ENCODE peak calls at places on chromosomes 3 and 15, in nine cellular contexts. One of them, this sample, is unnamed.

GRCh38 chr3:14358426-14359211 is 43.8 kb upstream of the SLC6A6 start:
- DNase-seq in lower leg skin: peak; percentile 96
- DNase-seq in NCI-H1436 treated with DMSO at 0.1 percent for 48 hours: no peak
- DNase-seq in NCI-H510A treated with DMSO at 0.1 percent for 48 hours: no peak
- DNase-seq in stimulated activated CD8-positive, alpha-beta memory T cell treated with anti-CD3 and anti-CD28 coated beads, Interleukin-15, amount 100 ng/mL, for 48 hours: no peak
- DNase-seq in activated CD4-positive, alpha-beta T cell treated with anti-CD3 and anti-CD28 coated beads, Interleukin-2, amount 50 U/mL, for 24 hours: no peak
- DNase-seq in type B pancreatic cell: no peak
- DNase-seq in hepatic stellate cell: no peak
- DNase-seq in mesenchymal stem cell: peak; percentile 81
- DNase-seq in this sample: no peak

GRCh38 chr3:138072816-138073215 is 42.6 kb downstream of the DZIP1L start:
- DNase-seq in lower leg skin: peak; percentile 74
- DNase-seq in NCI-H1436 treated with DMSO at 0.1 percent for 48 hours: no peak
- DNase-seq in NCI-H510A treated with DMSO at 0.1 percent for 48 hours: no peak
- DNase-seq in stimulated activated CD8-positive, alpha-beta memory T cell treated with anti-CD3 and anti-CD28 coated beads, Interleukin-15, amount 100 ng/mL, for 48 hours: no peak
- DNase-seq in activated CD4-positive, alpha-beta T cell treated with anti-CD3 and anti-CD28 coated beads, Interleukin-2, amount 50 U/mL, for 24 hours: no peak
- DNase-seq in type B pancreatic cell: no peak
- DNase-seq in hepatic stellate cell: no peak
- DNase-seq in mesenchymal stem cell: no peak
- DNase-seq in this sample: no peak

GRCh38 chr3:127035672-127036071 is 52.8 kb downstream of the PLXNA1 start:
- DNase-seq in lower leg skin: peak; percentile 96
- DNase-seq in NCI-H1436 treated with DMSO at 0.1 percent for 48 hours: no peak
- DNase-seq in NCI-H510A treated with DMSO at 0.1 percent for 48 hours: no peak
- DNase-seq in stimulated activated CD8-positive, alpha-beta memory T cell treated with anti-CD3 and anti-CD28 coated beads, Interleukin-15, amount 100 ng/mL, for 48 hours: no peak
- DNase-seq in activated CD4-positive, alpha-beta T cell treated with anti-CD3 and anti-CD28 coated beads, Interleukin-2, amount 50 U/mL, for 24 hours: no peak
- DNase-seq in type B pancreatic cell: no peak
- DNase-seq in hepatic stellate cell: peak; percentile 91
- DNase-seq in mesenchymal stem cell: peak; percentile 82
- DNase-seq in this sample: no peak

GRCh38 chr3:46397111-46397510 is 9.8 kb downstream of the CCR5AS start:
- DNase-seq in lower leg skin: no peak
- DNase-seq in NCI-H1436 treated with DMSO at 0.1 percent for 48 hours: no peak
- DNase-seq in NCI-H510A treated with DMSO at 0.1 percent for 48 hours: no peak
- DNase-seq in stimulated activated CD8-positive, alpha-beta memory T cell treated with anti-CD3 and anti-CD28 coated beads, Interleukin-15, amount 100 ng/mL, for 48 hours: no peak
- DNase-seq in activated CD4-positive, alpha-beta T cell treated with anti-CD3 and anti-CD28 coated beads, Interleukin-2, amount 50 U/mL, for 24 hours: no peak
- DNase-seq in type B pancreatic cell: no peak
- DNase-seq in hepatic stellate cell: no peak
- DNase-seq in mesenchymal stem cell: no peak
- DNase-seq in this sample: no peak

GRCh38 chr15:58410353-58410752 is 21.4 kb upstream of the LIPC start:
- DNase-seq in lower leg skin: no peak
- DNase-seq in NCI-H1436 treated with DMSO at 0.1 percent for 48 hours: no peak
- DNase-seq in NCI-H510A treated with DMSO at 0.1 percent for 48 hours: peak; percentile 2
- DNase-seq in stimulated activated CD8-positive, alpha-beta memory T cell treated with anti-CD3 and anti-CD28 coated beads, Interleukin-15, amount 100 ng/mL, for 48 hours: peak; percentile 10
- DNase-seq in activated CD4-positive, alpha-beta T cell treated with anti-CD3 and anti-CD28 coated beads, Interleukin-2, amount 50 U/mL, for 24 hours: no peak
- DNase-seq in type B pancreatic cell: no peak
- DNase-seq in hepatic stellate cell: no peak
- DNase-seq in mesenchymal stem cell: no peak
- DNase-seq in this sample: no peak

GRCh38 chr3:16309558-16309957 is 44.5 kb downstream of the OXNAD1 start:
- DNase-seq in lower leg skin: no peak
- DNase-seq in NCI-H1436 treated with DMSO at 0.1 percent for 48 hours: no peak
- DNase-seq in NCI-H510A treated with DMSO at 0.1 percent for 48 hours: no peak
- DNase-seq in stimulated activated CD8-positive, alpha-beta memory T cell treated with anti-CD3 and anti-CD28 coated beads, Interleukin-15, amount 100 ng/mL, for 48 hours: peak; percentile 32
- DNase-seq in activated CD4-positive, alpha-beta T cell treated with anti-CD3 and anti-CD28 coated beads, Interleukin-2, amount 50 U/mL, for 24 hours: no peak
- DNase-seq in type B pancreatic cell: no peak
- DNase-seq in hepatic stellate cell: no peak
- DNase-seq in mesenchymal stem cell: peak; percentile 67
- DNase-seq in this sample: no peak

GRCh38 chr3:24096695-24097290 is 151.7 kb downstream of the NR1D2 start:
- DNase-seq in lower leg skin: no peak
- DNase-seq in NCI-H1436 treated with DMSO at 0.1 percent for 48 hours: no peak
- DNase-seq in NCI-H510A treated with DMSO at 0.1 percent for 48 hours: no peak
- DNase-seq in stimulated activated CD8-positive, alpha-beta memory T cell treated with anti-CD3 and anti-CD28 coated beads, Interleukin-15, amount 100 ng/mL, for 48 hours: no peak
- DNase-seq in activated CD4-positive, alpha-beta T cell treated with anti-CD3 and anti-CD28 coated beads, Interleukin-2, amount 50 U/mL, for 24 hours: no peak
- DNase-seq in type B pancreatic cell: no peak
- DNase-seq in hepatic stellate cell: no peak
- DNase-seq in mesenchymal stem cell: no peak
- DNase-seq in this sample: no peak

GRCh38 chr3:155444771-155445170 is 151.3 kb upstream of the STRIT1 start:
- DNase-seq in lower leg skin: no peak
- DNase-seq in NCI-H1436 treated with DMSO at 0.1 percent for 48 hours: no peak
- DNase-seq in NCI-H510A treated with DMSO at 0.1 percent for 48 hours: no peak
- DNase-seq in stimulated activated CD8-positive, alpha-beta memory T cell treated with anti-CD3 and anti-CD28 coated beads, Interleukin-15, amount 100 ng/mL, for 48 hours: no peak
- DNase-seq in activated CD4-positive, alpha-beta T cell treated with anti-CD3 and anti-CD28 coated beads, Interleukin-2, amount 50 U/mL, for 24 hours: no peak
- DNase-seq in type B pancreatic cell: no peak
- DNase-seq in hepatic stellate cell: no peak
- DNase-seq in mesenchymal stem cell: no peak
- DNase-seq in this sample: no peak

GRCh38 chr15:22735781-22736180 is 50.7 kb upstream of the NIPA1 start:
- DNase-seq in lower leg skin: no peak
- DNase-seq in NCI-H1436 treated with DMSO at 0.1 percent for 48 hours: no peak
- DNase-seq in NCI-H510A treated with DMSO at 0.1 percent for 48 hours: no peak
- DNase-seq in stimulated activated CD8-positive, alpha-beta memory T cell treated with anti-CD3 and anti-CD28 coated beads, Interleukin-15, amount 100 ng/mL, for 48 hours: no peak
- DNase-seq in activated CD4-positive, alpha-beta T cell treated with anti-CD3 and anti-CD28 coated beads, Interleukin-2, amount 50 U/mL, for 24 hours: no peak
- DNase-seq in type B pancreatic cell: no peak
- DNase-seq in hepatic stellate cell: no peak
- DNase-seq in mesenchymal stem cell: no peak
- DNase-seq in this sample: no peak

GRCh38 chr3:32557640-32558352 is 12.9 kb downstream of the DYNC1LI1 start:
- DNase-seq in lower leg skin: no peak
- DNase-seq in NCI-H1436 treated with DMSO at 0.1 percent for 48 hours: no peak
- DNase-seq in NCI-H510A treated with DMSO at 0.1 percent for 48 hours: peak; percentile 55
- DNase-seq in stimulated activated CD8-positive, alpha-beta memory T cell treated with anti-CD3 and anti-CD28 coated beads, Interleukin-15, amount 100 ng/mL, for 48 hours: no peak
- DNase-seq in activated CD4-positive, alpha-beta T cell treated with anti-CD3 and anti-CD28 coated beads, Interleukin-2, amount 50 U/mL, for 24 hours: no peak
- DNase-seq in type B pancreatic cell: no peak
- DNase-seq in hepatic stellate cell: no peak
- DNase-seq in mesenchymal stem cell: no peak
- DNase-seq in this sample: no peak

GRCh38 chr3:99862208-99862607 is 44.5 kb downstream of the CMSS1 start:
- DNase-seq in lower leg skin: no peak
- DNase-seq in NCI-H1436 treated with DMSO at 0.1 percent for 48 hours: no peak
- DNase-seq in NCI-H510A treated with DMSO at 0.1 percent for 48 hours: no peak
- DNase-seq in stimulated activated CD8-positive, alpha-beta memory T cell treated with anti-CD3 and anti-CD28 coated beads, Interleukin-15, amount 100 ng/mL, for 48 hours: no peak
- DNase-seq in activated CD4-positive, alpha-beta T cell treated with anti-CD3 and anti-CD28 coated beads, Interleukin-2, amount 50 U/mL, for 24 hours: no peak
- DNase-seq in type B pancreatic cell: no peak
- DNase-seq in hepatic stellate cell: peak; percentile 22
- DNase-seq in mesenchymal stem cell: peak; percentile 72
- DNase-seq in this sample: no peak

GRCh38 chr3:32321095-32321835 is 70.4 kb upstream of the CMTM7 start:
- DNase-seq in lower leg skin: no peak
- DNase-seq in NCI-H1436 treated with DMSO at 0.1 percent for 48 hours: no peak
- DNase-seq in NCI-H510A treated with DMSO at 0.1 percent for 48 hours: peak; percentile 55
- DNase-seq in stimulated activated CD8-positive, alpha-beta memory T cell treated with anti-CD3 and anti-CD28 coated beads, Interleukin-15, amount 100 ng/mL, for 48 hours: no peak
- DNase-seq in activated CD4-positive, alpha-beta T cell treated with anti-CD3 and anti-CD28 coated beads, Interleukin-2, amount 50 U/mL, for 24 hours: no peak
- DNase-seq in type B pancreatic cell: no peak
- DNase-seq in hepatic stellate cell: no peak
- DNase-seq in mesenchymal stem cell: no peak
- DNase-seq in this sample: no peak

GRCh38 chr3:188067932-188068331 is 86.0 kb upstream of the LPP start:
- DNase-seq in lower leg skin: no peak
- DNase-seq in NCI-H1436 treated with DMSO at 0.1 percent for 48 hours: no peak
- DNase-seq in NCI-H510A treated with DMSO at 0.1 percent for 48 hours: no peak
- DNase-seq in stimulated activated CD8-positive, alpha-beta memory T cell treated with anti-CD3 and anti-CD28 coated beads, Interleukin-15, amount 100 ng/mL, for 48 hours: no peak
- DNase-seq in activated CD4-positive, alpha-beta T cell treated with anti-CD3 and anti-CD28 coated beads, Interleukin-2, amount 50 U/mL, for 24 hours: no peak
- DNase-seq in type B pancreatic cell: no peak
- DNase-seq in hepatic stellate cell: peak; percentile 55
- DNase-seq in mesenchymal stem cell: peak; percentile 84
- DNase-seq in this sample: no peak

GRCh38 chr3:71973337-71974030 is 188.5 kb upstream of the PROK2 start:
- DNase-seq in lower leg skin: no peak
- DNase-seq in NCI-H1436 treated with DMSO at 0.1 percent for 48 hours: no peak
- DNase-seq in NCI-H510A treated with DMSO at 0.1 percent for 48 hours: peak; percentile 65
- DNase-seq in stimulated activated CD8-positive, alpha-beta memory T cell treated with anti-CD3 and anti-CD28 coated beads, Interleukin-15, amount 100 ng/mL, for 48 hours: no peak
- DNase-seq in activated CD4-positive, alpha-beta T cell treated with anti-CD3 and anti-CD28 coated beads, Interleukin-2, amount 50 U/mL, for 24 hours: no peak
- DNase-seq in type B pancreatic cell: no peak
- DNase-seq in hepatic stellate cell: no peak
- DNase-seq in mesenchymal stem cell: no peak
- DNase-seq in this sample: no peak

GRCh38 chr15:48722764-48723661 is 77.5 kb upstream of the FBN1 start:
- DNase-seq in lower leg skin: no peak
- DNase-seq in NCI-H1436 treated with DMSO at 0.1 percent for 48 hours: no peak
- DNase-seq in NCI-H510A treated with DMSO at 0.1 percent for 48 hours: no peak
- DNase-seq in stimulated activated CD8-positive, alpha-beta memory T cell treated with anti-CD3 and anti-CD28 coated beads, Interleukin-15, amount 100 ng/mL, for 48 hours: no peak
- DNase-seq in activated CD4-positive, alpha-beta T cell treated with anti-CD3 and anti-CD28 coated beads, Interleukin-2, amount 50 U/mL, for 24 hours: no peak
- DNase-seq in type B pancreatic cell: no peak
- DNase-seq in hepatic stellate cell: peak; percentile 53
- DNase-seq in mesenchymal stem cell: peak; percentile 90
- DNase-seq in this sample: no peak

GRCh38 chr3:55678521-55679216 is 191.6 kb upstream of the WNT5A start:
- DNase-seq in lower leg skin: no peak
- DNase-seq in NCI-H1436 treated with DMSO at 0.1 percent for 48 hours: no peak
- DNase-seq in NCI-H510A treated with DMSO at 0.1 percent for 48 hours: no peak
- DNase-seq in stimulated activated CD8-positive, alpha-beta memory T cell treated with anti-CD3 and anti-CD28 coated beads, Interleukin-15, amount 100 ng/mL, for 48 hours: no peak
- DNase-seq in activated CD4-positive, alpha-beta T cell treated with anti-CD3 and anti-CD28 coated beads, Interleukin-2, amount 50 U/mL, for 24 hours: no peak
- DNase-seq in type B pancreatic cell: no peak
- DNase-seq in hepatic stellate cell: no peak
- DNase-seq in mesenchymal stem cell: peak; percentile 35
- DNase-seq in this sample: peak; percentile 50

GRCh38 chr3:142489572-142490323 is 41.9 kb upstream of the XRN1 start:
- DNase-seq in lower leg skin: no peak
- DNase-seq in NCI-H1436 treated with DMSO at 0.1 percent for 48 hours: no peak
- DNase-seq in NCI-H510A treated with DMSO at 0.1 percent for 48 hours: no peak
- DNase-seq in stimulated activated CD8-positive, alpha-beta memory T cell treated with anti-CD3 and anti-CD28 coated beads, Interleukin-15, amount 100 ng/mL, for 48 hours: no peak
- DNase-seq in activated CD4-positive, alpha-beta T cell treated with anti-CD3 and anti-CD28 coated beads, Interleukin-2, amount 50 U/mL, for 24 hours: no peak
- DNase-seq in type B pancreatic cell: no peak
- DNase-seq in hepatic stellate cell: no peak
- DNase-seq in mesenchymal stem cell: peak; percentile 52
- DNase-seq in this sample: no peak

GRCh38 chr3:115040673-115041286 is 106.3 kb downstream of the ZBTB20 start:
- DNase-seq in lower leg skin: no peak
- DNase-seq in NCI-H1436 treated with DMSO at 0.1 percent for 48 hours: no peak
- DNase-seq in NCI-H510A treated with DMSO at 0.1 percent for 48 hours: peak; percentile 2
- DNase-seq in stimulated activated CD8-positive, alpha-beta memory T cell treated with anti-CD3 and anti-CD28 coated beads, Interleukin-15, amount 100 ng/mL, for 48 hours: no peak
- DNase-seq in activated CD4-positive, alpha-beta T cell treated with anti-CD3 and anti-CD28 coated beads, Interleukin-2, amount 50 U/mL, for 24 hours: no peak
- DNase-seq in type B pancreatic cell: no peak
- DNase-seq in hepatic stellate cell: peak; percentile 19
- DNase-seq in mesenchymal stem cell: peak; percentile 43
- DNase-seq in this sample: no peak

GRCh38 chr3:140023616-140024530 is 88.9 kb downstream of the CLSTN2 start:
- DNase-seq in lower leg skin: peak; percentile 66
- DNase-seq in NCI-H1436 treated with DMSO at 0.1 percent for 48 hours: no peak
- DNase-seq in NCI-H510A treated with DMSO at 0.1 percent for 48 hours: no peak
- DNase-seq in stimulated activated CD8-positive, alpha-beta memory T cell treated with anti-CD3 and anti-CD28 coated beads, Interleukin-15, amount 100 ng/mL, for 48 hours: no peak
- DNase-seq in activated CD4-positive, alpha-beta T cell treated with anti-CD3 and anti-CD28 coated beads, Interleukin-2, amount 50 U/mL, for 24 hours: no peak
- DNase-seq in type B pancreatic cell: no peak
- DNase-seq in hepatic stellate cell: no peak
- DNase-seq in mesenchymal stem cell: no peak
- DNase-seq in this sample: no peak

GRCh38 chr3:114446605-114447004 is 152.8 kb downstream of the TIGIT start:
- DNase-seq in lower leg skin: peak; percentile 76
- DNase-seq in NCI-H1436 treated with DMSO at 0.1 percent for 48 hours: no peak
- DNase-seq in NCI-H510A treated with DMSO at 0.1 percent for 48 hours: no peak
- DNase-seq in stimulated activated CD8-positive, alpha-beta memory T cell treated with anti-CD3 and anti-CD28 coated beads, Interleukin-15, amount 100 ng/mL, for 48 hours: no peak
- DNase-seq in activated CD4-positive, alpha-beta T cell treated with anti-CD3 and anti-CD28 coated beads, Interleukin-2, amount 50 U/mL, for 24 hours: no peak
- DNase-seq in type B pancreatic cell: no peak
- DNase-seq in hepatic stellate cell: no peak
- DNase-seq in mesenchymal stem cell: no peak
- DNase-seq in this sample: no peak

GRCh38 chr3:176909044-176909443 is 288.2 kb downstream of the TBL1XR1 start:
- DNase-seq in lower leg skin: no peak
- DNase-seq in NCI-H1436 treated with DMSO at 0.1 percent for 48 hours: no peak
- DNase-seq in NCI-H510A treated with DMSO at 0.1 percent for 48 hours: no peak
- DNase-seq in stimulated activated CD8-positive, alpha-beta memory T cell treated with anti-CD3 and anti-CD28 coated beads, Interleukin-15, amount 100 ng/mL, for 48 hours: no peak
- DNase-seq in activated CD4-positive, alpha-beta T cell treated with anti-CD3 and anti-CD28 coated beads, Interleukin-2, amount 50 U/mL, for 24 hours: no peak
- DNase-seq in type B pancreatic cell: no peak
- DNase-seq in hepatic stellate cell: no peak
- DNase-seq in mesenchymal stem cell: no peak
- DNase-seq in this sample: no peak

GRCh38 chr3:4680881-4681300 is 187.7 kb downstream of the ITPR1 start:
- DNase-seq in lower leg skin: no peak
- DNase-seq in NCI-H1436 treated with DMSO at 0.1 percent for 48 hours: no peak
- DNase-seq in NCI-H510A treated with DMSO at 0.1 percent for 48 hours: no peak
- DNase-seq in stimulated activated CD8-positive, alpha-beta memory T cell treated with anti-CD3 and anti-CD28 coated beads, Interleukin-15, amount 100 ng/mL, for 48 hours: no peak
- DNase-seq in activated CD4-positive, alpha-beta T cell treated with anti-CD3 and anti-CD28 coated beads, Interleukin-2, amount 50 U/mL, for 24 hours: no peak
- DNase-seq in type B pancreatic cell: no peak
- DNase-seq in hepatic stellate cell: peak; percentile 22
- DNase-seq in mesenchymal stem cell: peak; percentile 58
- DNase-seq in this sample: no peak

GRCh38 chr15:60362318-60363023 is 35.3 kb downstream of the ANXA2 start:
- DNase-seq in lower leg skin: no peak
- DNase-seq in NCI-H1436 treated with DMSO at 0.1 percent for 48 hours: no peak
- DNase-seq in NCI-H510A treated with DMSO at 0.1 percent for 48 hours: no peak
- DNase-seq in stimulated activated CD8-positive, alpha-beta memory T cell treated with anti-CD3 and anti-CD28 coated beads, Interleukin-15, amount 100 ng/mL, for 48 hours: peak; percentile 24
- DNase-seq in activated CD4-positive, alpha-beta T cell treated with anti-CD3 and anti-CD28 coated beads, Interleukin-2, amount 50 U/mL, for 24 hours: no peak
- DNase-seq in type B pancreatic cell: no peak
- DNase-seq in hepatic stellate cell: peak; percentile 71
- DNase-seq in mesenchymal stem cell: peak; percentile 84
- DNase-seq in this sample: no peak

GRCh38 chr3:125585595-125586223 is 9.6 kb downstream of the OSBPL11 start:
- DNase-seq in lower leg skin: no peak
- DNase-seq in NCI-H1436 treated with DMSO at 0.1 percent for 48 hours: peak; percentile 37
- DNase-seq in NCI-H510A treated with DMSO at 0.1 percent for 48 hours: peak; percentile 39
- DNase-seq in stimulated activated CD8-positive, alpha-beta memory T cell treated with anti-CD3 and anti-CD28 coated beads, Interleukin-15, amount 100 ng/mL, for 48 hours: peak; percentile 8
- DNase-seq in activated CD4-positive, alpha-beta T cell treated with anti-CD3 and anti-CD28 coated beads, Interleukin-2, amount 50 U/mL, for 24 hours: no peak
- DNase-seq in type B pancreatic cell: no peak
- DNase-seq in hepatic stellate cell: peak; percentile 66
- DNase-seq in mesenchymal stem cell: peak; percentile 80
- DNase-seq in this sample: peak; percentile 56